ENCODE peak calls at places on chromosomes 5 and 9, in nine cellular contexts. T, F, A, C, D, V, H, J and Q are unnamed samples.

GRCh38 chr5:104951829-104952228 is 1389.2 kb upstream of the NUDT12 start:
- DNase-seq in T (no peak), F (no peak), A (no peak), C (no peak), D (no peak), V (no peak), H (no peak), J (no peak), Q (no peak)

GRCh38 chr5:79032031-79032711 is 37.3 kb downstream of the DMGDH start:
- DNase-seq in T (no peak), F (no peak), A (no peak), C (no peak), D (no peak), V (no peak), H (no peak), J (no peak), Q (no peak)

GRCh38 chr5:172929371-172929838 is 29.8 kb upstream of the RPL26L1 start:
- DNase-seq in T (no peak), F (no peak), A (no peak), C (peak; percentile 52), D (no peak), V (peak; percentile 42), H (no peak), J (no peak), Q (no peak)

GRCh38 chr5:179343902-179344300 is 1.4 kb downstream of the ADAMTS2 start:
- DNase-seq in T (no peak), F (no peak), A (no peak), C (peak; percentile 62), D (no peak), V (peak; percentile 23), H (no peak), J (no peak), Q (no peak)

GRCh38 chr5:124411089-124411488 is 335.4 kb downstream of the ZNF608 start:
- DNase-seq in T (no peak), F (no peak), A (no peak), C (peak; percentile 18), D (no peak), V (no peak), H (no peak), J (no peak), Q (no peak)

GRCh38 chr5:101677961-101678360 is 618.1 kb downstream of the SLCO4C1 start:
- DNase-seq in T (no peak), F (no peak), A (no peak), C (no peak), D (no peak), V (no peak), H (no peak), J (no peak), Q (no peak)

GRCh38 chr9:110799396-110799795 is 130.8 kb downstream of the MUSK start:
- DNase-seq in T (no peak), F (no peak), A (no peak), C (no peak), D (no peak), V (no peak), H (no peak), J (no peak), Q (no peak)

GRCh38 chr5:89065919-89066318 is 182.9 kb upstream of the MEF2C start:
- DNase-seq in T (no peak), F (no peak), A (no peak), C (no peak), D (no peak), V (no peak), H (no peak), J (no peak), Q (no peak)

GRCh38 chr5:94361832-94362754 is 256.3 kb downstream of the KIAA0825 start:
- DNase-seq in T (no peak), F (no peak), A (no peak), C (no peak), D (no peak), V (no peak), H (peak; percentile 38), J (no peak), Q (no peak)

GRCh38 chr9:130535818-130536521 is 43.4 kb upstream of the FUBP3 start:
- DNase-seq in T (no peak), F (no peak), A (no peak), C (peak; percentile 77), D (no peak), V (no peak), H (no peak), J (no peak), Q (no peak)

GRCh38 chr9:107638922-107639321 is 149.4 kb upstream of the KLF4 start:
- DNase-seq in T (no peak), F (no peak), A (no peak), C (peak; percentile 89), D (no peak), V (peak; percentile 41), H (no peak), J (peak; percentile 83), Q (no peak)

GRCh38 chr9:128027166-128027539 is 40.0 kb downstream of the NAIF1 start:
- DNase-seq in T (no peak), F (no peak), A (no peak), C (peak; percentile 85), D (peak; percentile 49), V (no peak), H (no peak), J (no peak), Q (peak; percentile 46)

GRCh38 chr5:76337949-76338589 is 65.0 kb upstream of the IQGAP2 start:
- DNase-seq in T (no peak), F (no peak), A (peak; percentile 16), C (peak; percentile 50), D (peak; percentile 34), V (peak; percentile 1), H (peak; percentile 30), J (peak; percentile 76), Q (peak; percentile 17)

GRCh38 chr9:84723426-84723825 is 53.9 kb downstream of the NTRK2 start:
- DNase-seq in T (no peak), F (no peak), A (no peak), C (no peak), D (no peak), V (no peak), H (no peak), J (no peak), Q (no peak)

GRCh38 chr5:154344461-154344860 is 101.3 kb upstream of the SAP30L start:
- DNase-seq in T (no peak), F (no peak), A (no peak), C (no peak), D (no peak), V (no peak), H (no peak), J (no peak), Q (no peak)

GRCh38 chr9:116860509-116861120 is 173.5 kb downstream of the TRIM32 start:
- DNase-seq in T (no peak), F (peak; percentile 11), A (no peak), C (peak; percentile 73), D (peak; percentile 17), V (peak; percentile 33), H (no peak), J (peak; percentile 89), Q (no peak)

GRCh38 chr5:90092734-90093133 is 316.8 kb downstream of the CETN3 start:
- DNase-seq in T (no peak), F (no peak), A (no peak), C (no peak), D (no peak), V (no peak), H (no peak), J (no peak), Q (no peak)

GRCh38 chr9:114908796-114909448 is 21.5 kb downstream of the TNFSF8 start:
- DNase-seq in T (no peak), F (no peak), A (no peak), C (no peak), D (no peak), V (no peak), H (no peak), J (no peak), Q (no peak)

GRCh38 chr9:35658144-35658893 is at the start of gene CCDC107:
- DNase-seq in T (peak; percentile 77), F (peak; percentile 93), A (peak; percentile 77), C (peak; percentile 86), D (peak; percentile 84), V (peak; percentile 46), H (no peak), J (peak; percentile 90), Q (peak; percentile 71)

GRCh38 chr5:54905942-54906537 is 79.4 kb downstream of the ESM1 start:
- DNase-seq in T (no peak), F (peak; percentile 52), A (peak; percentile 35), C (peak; percentile 87), D (peak; percentile 26), V (peak; percentile 55), H (no peak), J (peak; percentile 87), Q (peak; percentile 21)

GRCh38 chr5:52727568-52727967 is 60.1 kb upstream of the ITGA1 start:
- DNase-seq in T (no peak), F (no peak), A (no peak), C (peak; percentile 79), D (no peak), V (peak; percentile 68), H (peak; percentile 71), J (peak; percentile 80), Q (no peak)

GRCh38 chr5:74673011-74673790 is 11.8 kb upstream of the HEXB start:
- DNase-seq in T (no peak), F (peak; percentile 52), A (no peak), C (peak; percentile 67), D (no peak), V (peak; percentile 19), H (no peak), J (no peak), Q (no peak)

GRCh38 chr9:124618476-124618875 is 111.3 kb upstream of the NR5A1 start:
- DNase-seq in T (no peak), F (no peak), A (no peak), C (no peak), D (no peak), V (no peak), H (no peak), J (no peak), Q (no peak)